ENCODE peak calls at places on chromosomes 3 and 15, in nine cellular contexts. K is stimulated activated naive CD8-positive, alpha-beta T cell treated with anti-CD3 and anti-CD28 coated beads, Interleukin-15, amount 100 ng/mL, for 72 hours; I is NCI-H1092 treated with DMSO at 0.1 percent for 48 hours; M is KBM-7; E is H4; O is heart left ventricle; U is Calu3; B is activated CD8-positive, alpha-beta memory T cell treated with anti-CD3 and anti-CD28 coated beads, Interleukin-2, amount 50 U/mL, for 48 hours; J is bronchial epithelial cell. S is an unnamed sample.

GRCh38 chr3:85427467-85427866 is 468.7 kb downstream of the CADM2 start:
- DNase-seq in M (no peak), K (no peak), U (no peak), E (no peak), J (peak; percentile 53), O (no peak), B (no peak), I (no peak), S (no peak)

GRCh38 chr3:133956333-133956732 is 60.7 kb upstream of the RAB6B start:
- DNase-seq in U (no peak), I (peak; percentile 90), J (no peak), E (no peak), K (no peak), M (no peak), O (peak; percentile 51), B (no peak), S (no peak)

GRCh38 chr15:44458429-44458828 is 31.0 kb downstream of the CTDSPL2 start:
- DNase-seq in B (no peak), I (no peak), K (no peak), E (no peak), J (no peak), M (no peak), U (no peak), O (no peak), S (no peak)

GRCh38 chr3:53806182-53807116 is 39.8 kb downstream of the CHDH start:
- DNase-seq in M (no peak), J (peak; percentile 17), B (no peak), U (peak; percentile 14), I (no peak), K (no peak), O (no peak), E (no peak), S (no peak)

GRCh38 chr3:19645093-19645492 is 288.9 kb downstream of the EFHB start:
- DNase-seq in I (no peak), K (no peak), B (no peak), M (no peak), U (no peak), E (no peak), J (peak; percentile 25), O (no peak), S (no peak)

GRCh38 chr15:49741721-49742120 is 120.9 kb downstream of the DTWD1 start:
- DNase-seq in I (peak; percentile 13), B (no peak), E (peak; percentile 16), M (no peak), O (no peak), K (no peak), J (no peak), U (no peak), S (no peak)

GRCh38 chr15:83445653-83446052 is 1.5 kb upstream of the SH3GL3 start:
- DNase-seq in K (no peak), B (no peak), I (no peak), E (no peak), O (no peak), J (no peak), U (no peak), M (peak; percentile 55), S (no peak)

GRCh38 chr3:62942761-62943160 is 67.5 kb upstream of the CADPS start:
- DNase-seq in U (no peak), K (no peak), B (no peak), J (no peak), E (no peak), O (no peak), M (no peak), I (no peak), S (peak; percentile 90)

GRCh38 chr3:4740397-4741105 is 238.7 kb upstream of the BHLHE40 start:
- DNase-seq in U (no peak), O (peak; percentile 57), K (peak; percentile 30), I (no peak), E (no peak), B (no peak), J (no peak), M (peak; percentile 16), S (no peak)

GRCh38 chr3:128993461-128994172 is at the start of gene CFAP92:
- DNase-seq in U (peak; percentile 97), E (no peak), M (no peak), J (peak; percentile 70), K (peak; percentile 90), O (peak; percentile 90), B (peak; percentile 95), I (peak; percentile 87), S (peak; percentile 59)

GRCh38 chr3:32443471-32443870 is 51.8 kb downstream of the CMTM7 start:
- DNase-seq in B (peak; percentile 38), J (peak; percentile 99), K (peak; percentile 7), I (no peak), U (peak; percentile 20), O (no peak), M (no peak), E (peak; percentile 11), S (no peak)

GRCh38 chr3:171159024-171159821 is 132.7 kb upstream of the SLC2A2 start:
- DNase-seq in J (no peak), I (no peak), O (no peak), U (no peak), E (no peak), K (no peak), M (no peak), B (no peak), S (no peak)

GRCh38 chr15:74351639-74352038 is 15.8 kb downstream of the CYP11A1 start:
- DNase-seq in I (no peak), J (no peak), M (no peak), O (no peak), E (no peak), B (no peak), U (no peak), K (no peak), S (no peak)

GRCh38 chr15:78368671-78369070 is 28.5 kb downstream of the CRABP1 start:
- DNase-seq in I (no peak), M (peak; percentile 55), B (no peak), J (no peak), K (no peak), U (no peak), E (no peak), O (no peak), S (no peak)

GRCh38 chr3:32391643-32392529 is at the start of gene CMTM7:
- DNase-seq in J (peak; percentile 40), E (peak; percentile 35), M (peak; percentile 68), I (no peak), K (peak; percentile 74), U (peak; percentile 86), O (peak; percentile 75), B (peak; percentile 83), S (peak; percentile 21)

GRCh38 chr3:138114988-138115971 is at the start of gene DZIP1L:
- DNase-seq in K (peak; percentile 40), M (peak; percentile 75), O (peak; percentile 69), I (peak; percentile 61), B (peak; percentile 74), J (peak; percentile 25), E (peak; percentile 71), U (peak; percentile 85), S (peak; percentile 56)

GRCh38 chr15:63973212-63974009 is 72.9 kb downstream of the DAPK2 start:
- DNase-seq in I (no peak), J (peak; percentile 27), O (no peak), E (no peak), B (peak; percentile 30), M (no peak), U (no peak), K (no peak), S (no peak)

S was measured in COLO829.